ENCODE peak calls at places on chromosomes 3 and 15, in four cellular contexts. T, E, W and U are unnamed samples.

GRCh38 chr3:133712017-133712416 is 34.2 kb upstream of the TF start:
- DNase-seq in W (no peak), T (no peak), E (no peak), U (no peak)

GRCh38 chr3:168870892-168871291 is 775.2 kb upstream of the GOLIM4 start:
- DNase-seq in T (no peak), W (no peak), E (no peak), U (no peak)

GRCh38 chr15:28885630-28886430 is at the start of gene APBA2:
- DNase-seq in W (peak), E (peak), T (no peak), U (no peak)

GRCh38 chr15:89041507-89041906 is 46.7 kb upstream of the ABHD2 start:
- DNase-seq in T (no peak), E (no peak), W (no peak), U (no peak)

GRCh38 chr15:39874890-39875549 is 45.0 kb downstream of the GPR176 start:
- DNase-seq in T (no peak), W (peak), E (peak), U (no peak)

GRCh38 chr3:196524527-196524926 is 9.4 kb upstream of the SMCO1 start:
- DNase-seq in W (no peak), T (no peak), E (no peak), U (no peak)

GRCh38 chr3:167653750-167654149 is at the start of gene WDR49:
- DNase-seq in T (no peak), W (no peak), E (no peak), U (no peak)

GRCh38 chr3:150519026-150519425 is 27.3 kb downstream of the SERP1 start:
- DNase-seq in E (peak), T (no peak), W (no peak), U (no peak)

GRCh38 chr3:85183390-85183789 is 224.6 kb downstream of the CADM2 start:
- DNase-seq in W (no peak), E (no peak), T (no peak), U (no peak)

GRCh38 chr3:49424816-49425215 is 2.5 kb upstream of the AMT start:
- DNase-seq in E (no peak), W (no peak), T (no peak), U (no peak)

GRCh38 chr3:51954120-51954519 is 1.1 kb upstream of the GPR62 start:
- DNase-seq in T (no peak), W (no peak), E (no peak), U (no peak)

GRCh38 chr3:130276203-130276803 is 69.2 kb upstream of the COL6A5 start:
- DNase-seq in W (peak), E (peak), T (peak), U (no peak)

GRCh38 chr3:4174760-4175159 is 128.4 kb upstream of the SETMAR start:
- DNase-seq in W (no peak), T (no peak), E (no peak), U (no peak)

GRCh38 chr3:69129531-69129930 is 7.1 kb upstream of the LMOD3 start:
- DNase-seq in E (no peak), T (no peak), W (peak), U (no peak)

GRCh38 chr3:17799312-17799711 is 56.9 kb upstream of the TBC1D5 start:
- DNase-seq in E (no peak), T (no peak), W (no peak), U (no peak)

GRCh38 chr3:175002732-175003143 is 143.6 kb downstream of the NAALADL2 start:
- DNase-seq in E (no peak), T (peak), W (peak), U (no peak)

GRCh38 chr3:128348805-128349531 is 117.7 kb downstream of the DNAJB8 start:
- DNase-seq in W (peak), E (no peak), T (no peak), U (no peak)

GRCh38 chr15:41285285-41285684 is 47.1 kb downstream of the OIP5 start:
- DNase-seq in T (no peak), E (no peak), W (no peak), U (no peak)

GRCh38 chr3:191070201-191070600 is 128.8 kb upstream of the OSTN start:
- DNase-seq in E (peak), W (peak), T (peak), U (no peak)

GRCh38 chr3:50272911-50273688 is 4.2 kb downstream of the SEMA3B start:
- DNase-seq in W (peak), E (peak), T (no peak), U (peak)

GRCh38 chr15:36278219-36278618 is 301.2 kb upstream of the CDIN1 start:
- DNase-seq in W (no peak), T (no peak), E (no peak), U (no peak)

GRCh38 chr3:111582114-111582461 is 13.1 kb downstream of the ZBED2 start:
- DNase-seq in E (peak), W (peak), T (no peak), U (no peak)

GRCh38 chr15:62027916-62028315 is 32.3 kb downstream of the VPS13C start:
- DNase-seq in W (no peak), E (no peak), T (no peak), U (no peak)

GRCh38 chr15:48250640-48251076 is 44.6 kb downstream of the SLC12A1 start:
- DNase-seq in T (no peak), W (peak), E (peak), U (no peak)

GRCh38 chr3:155701882-155702465 is 42.9 kb downstream of the PLCH1 start:
- DNase-seq in W (peak), E (peak), T (peak), U (no peak)

GRCh38 chr15:69225355-69226027 is 65.1 kb downstream of the GLCE start:
- DNase-seq in W (peak), E (peak), T (no peak), U (no peak)

GRCh38 chr15:76431936-76432335 is 95.4 kb downstream of the ISL2 start:
- DNase-seq in E (no peak), T (no peak), W (peak), U (no peak)

GRCh38 chr3:63814300-63814699 is 4.8 kb upstream of the C3orf49 start:
- DNase-seq in W (no peak), T (no peak), E (no peak), U (no peak)

GRCh38 chr3:171172070-171172469 is 145.6 kb upstream of the SLC2A2 start:
- DNase-seq in W (no peak), T (no peak), E (no peak), U (no peak)

GRCh38 chr3:126338796-126339241 is 18.4 kb downstream of the KLF15 start:
- DNase-seq in E (no peak), T (no peak), W (no peak), U (no peak)

GRCh38 chr3:39384665-39385000 is 1.5 kb downstream of the SLC25A38 start:
- DNase-seq in W (no peak), T (no peak), E (no peak), U (no peak)

GRCh38 chr3:39385456-39386098 is 2.4 kb downstream of the SLC25A38 start:
- DNase-seq in T (no peak), E (no peak), W (no peak), U (no peak)

GRCh38 chr3:39381432-39381831 is 1.7 kb upstream of the SLC25A38 start:
- DNase-seq in E (no peak), W (no peak), T (no peak), U (no peak)

GRCh38 chr3:39383913-39384664 is 919 bp downstream of the SLC25A38 start:
- DNase-seq in W (peak), T (no peak), E (peak), U (peak)

GRCh38 chr3:39383190-39383912 is at the start of gene SLC25A38:
- DNase-seq in W (peak), E (peak), T (no peak), U (peak)
- TF ChIP-seq CTCF in W (peak), E (no peak), T (peak), U (no peak)

DNA sequence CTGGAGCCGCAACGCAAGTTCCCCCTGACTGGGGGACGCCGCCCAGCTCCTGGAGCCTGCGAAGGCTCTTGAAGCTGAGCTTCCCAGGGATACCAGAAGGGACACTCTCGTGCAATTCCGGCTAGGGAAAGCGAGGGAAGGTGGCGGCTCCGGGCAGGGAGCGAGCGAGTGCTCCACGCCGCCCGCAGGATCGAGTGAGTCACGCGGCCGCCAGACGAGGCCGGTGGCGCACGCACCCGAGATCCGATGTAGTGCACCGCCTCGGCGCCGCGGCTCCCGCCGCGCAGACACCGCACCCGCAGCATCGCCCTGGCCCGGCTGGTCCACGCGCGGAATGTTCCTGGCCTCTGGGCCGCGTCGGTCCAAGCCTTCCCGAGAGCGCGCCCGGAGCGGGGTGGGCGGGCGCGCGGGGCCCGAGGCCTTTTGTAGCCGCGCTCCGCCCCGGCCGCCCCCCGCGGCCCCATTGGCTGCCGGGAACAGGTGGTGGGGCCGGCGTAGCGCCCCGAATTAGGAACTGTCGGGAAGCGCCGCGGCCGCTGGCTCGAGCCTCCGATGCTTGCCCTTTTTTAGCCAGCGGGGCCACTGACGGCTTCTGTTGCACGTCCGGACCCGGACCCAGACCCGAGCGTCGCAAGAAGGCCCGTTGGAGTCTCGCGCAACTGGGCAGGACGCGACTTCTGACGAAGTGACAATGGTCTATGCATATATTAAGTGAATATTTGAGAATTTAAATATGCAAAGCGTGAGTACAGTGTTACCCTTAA is at the start of gene GATM:
- DNase-seq in E (peak), W (peak), T (no peak), U (peak)
- TF ChIP-seq CTCF in E (peak), W (peak), T (peak), U (no peak)

GRCh38 chr15:101028772-101029438 is 109.7 kb downstream of the LRRK1 start:
- DNase-seq in E (no peak), T (no peak), W (no peak), U (no peak)
- TF ChIP-seq CTCF in E (no peak), T (peak), W (no peak), U (no peak)

DNA sequence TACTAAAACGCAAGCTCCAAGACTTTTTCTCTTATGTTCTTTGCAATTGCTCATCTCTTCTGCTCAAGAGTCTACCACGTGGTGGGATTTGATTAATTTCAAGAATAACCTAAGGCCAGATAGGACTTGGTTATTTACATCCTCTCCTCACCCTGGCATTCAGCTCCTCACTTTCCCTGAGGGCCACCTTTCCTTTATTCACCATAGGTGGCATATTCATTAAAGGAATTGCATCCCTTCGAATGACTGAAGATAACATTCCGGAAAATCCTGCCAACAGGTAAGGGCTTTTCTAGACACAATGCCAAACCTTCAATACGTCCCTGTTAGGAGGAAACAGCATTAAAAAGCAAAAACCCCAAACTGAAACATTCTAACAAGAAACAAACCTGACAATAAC is 220.0 kb upstream of the KBTBD8 start:
- DNase-seq in W (no peak), E (no peak), T (no peak), U (no peak)
- TF ChIP-seq CTCF in W (no peak), E (no peak), T (no peak), U (no peak)

GRCh38 chr3:38479431-38480092 is 16.6 kb upstream of the EXOG start:
- DNase-seq in E (peak), W (peak), T (peak), U (no peak)
- TF ChIP-seq CTCF in E (peak), W (peak), T (peak), U (no peak)

GRCh38 chr3:76107935-76108570 is 322.7 kb upstream of the ZNF717 start:
- DNase-seq in W (peak), T (peak), E (peak), U (no peak)
- TF ChIP-seq CTCF in W (peak), T (peak), E (peak), U (no peak)

GRCh38 chr3:138332472-138333073 is 2.9 kb upstream of the NME9 start:
- DNase-seq in W (peak), E (peak), T (no peak), U (no peak)
- TF ChIP-seq CTCF in W (peak), E (peak), T (no peak), U (no peak)